ENCODE peak calls at places on chromosomes 2 and 18, in five cellular contexts. One of them, this sample, is unnamed.

GRCh38 chr18:74521068-74521725 is 13.1 kb upstream of the CNDP1 start:
- DNase-seq in AG04449: no peak
- DNase-seq in fibroblast of mammary gland: no peak
- DNase-seq in H7: no peak
- DNase-seq in T-helper 1 cell: no peak
- DNase-seq in this sample: no peak

GRCh38 chr2:198214108-198214736 is 409.8 kb downstream of the PLCL1 start:
- DNase-seq in H7: no peak
- DNase-seq in T-helper 1 cell: no peak
- DNase-seq in AG04449: no peak
- DNase-seq in fibroblast of mammary gland: peak
- DNase-seq in this sample: no peak

GRCh38 chr2:135635212-135635835 is 104.0 kb downstream of the R3HDM1 start:
- DNase-seq in fibroblast of mammary gland: no peak
- DNase-seq in AG04449: no peak
- DNase-seq in T-helper 1 cell: no peak
- DNase-seq in H7: no peak
- DNase-seq in this sample: no peak

GRCh38 chr2:220664272-220665107 is 907.6 kb downstream of the EPHA4 start:
- DNase-seq in fibroblast of mammary gland: peak
- DNase-seq in T-helper 1 cell: no peak
- DNase-seq in H7: no peak
- DNase-seq in AG04449: no peak
- DNase-seq in this sample: no peak

GRCh38 chr2:197433770-197434438 is 924 bp downstream of the SF3B1 start:
- DNase-seq in AG04449: no peak
- DNase-seq in H7: no peak
- DNase-seq in T-helper 1 cell: no peak
- DNase-seq in fibroblast of mammary gland: peak
- DNase-seq in this sample: no peak

GRCh38 chr2:169672403-169672802 is 21.8 kb downstream of the CFAP210 start:
- DNase-seq in fibroblast of mammary gland: no peak
- DNase-seq in T-helper 1 cell: no peak
- DNase-seq in AG04449: no peak
- DNase-seq in H7: no peak
- DNase-seq in this sample: no peak

GRCh38 chr2:33241581-33241980 is 234.9 kb upstream of the RASGRP3 start:
- DNase-seq in H7: no peak
- DNase-seq in T-helper 1 cell: no peak
- DNase-seq in AG04449: no peak
- DNase-seq in fibroblast of mammary gland: peak
- DNase-seq in this sample: no peak

GRCh38 chr2:165273176-165273575 is 34.0 kb downstream of the SCN2A start:
- DNase-seq in H7: no peak
- DNase-seq in AG04449: no peak
- DNase-seq in fibroblast of mammary gland: peak
- DNase-seq in T-helper 1 cell: no peak
- DNase-seq in this sample: no peak

GRCh38 chr18:51654441-51655326 is 457.2 kb upstream of the MEX3C start:
- DNase-seq in AG04449: no peak
- DNase-seq in T-helper 1 cell: no peak
- DNase-seq in H7: peak
- DNase-seq in fibroblast of mammary gland: no peak
- DNase-seq in this sample: no peak

GRCh38 chr2:241445426-241445825 is 63.0 kb downstream of the STK25 start:
- DNase-seq in T-helper 1 cell: no peak
- DNase-seq in AG04449: no peak
- DNase-seq in H7: no peak
- DNase-seq in fibroblast of mammary gland: no peak
- DNase-seq in this sample: no peak

GRCh38 chr2:1995086-1995485 is 250.8 kb upstream of the PXDN start:
- DNase-seq in T-helper 1 cell: no peak
- DNase-seq in AG04449: no peak
- DNase-seq in H7: no peak
- DNase-seq in fibroblast of mammary gland: no peak
- DNase-seq in this sample: no peak

GRCh38 chr2:7825591-7826312 is 856.1 kb upstream of the ID2 start:
- DNase-seq in T-helper 1 cell: no peak
- DNase-seq in fibroblast of mammary gland: peak
- DNase-seq in H7: no peak
- DNase-seq in AG04449: no peak
- DNase-seq in this sample: no peak

GRCh38 chr2:170464268-170464667 is 250.9 kb upstream of the SP5 start:
- DNase-seq in fibroblast of mammary gland: no peak
- DNase-seq in AG04449: no peak
- DNase-seq in T-helper 1 cell: no peak
- DNase-seq in H7: no peak
- DNase-seq in this sample: no peak

GRCh38 chr2:54531558-54531957 is 75.4 kb downstream of the SPTBN1 start:
- DNase-seq in AG04449: no peak
- DNase-seq in fibroblast of mammary gland: peak
- DNase-seq in T-helper 1 cell: no peak
- DNase-seq in H7: no peak
- DNase-seq in this sample: no peak

GRCh38 chr18:5431836-5432575 is 111.8 kb downstream of the EPB41L3 start:
- DNase-seq in AG04449: no peak
- DNase-seq in H7: no peak
- DNase-seq in T-helper 1 cell: no peak
- DNase-seq in fibroblast of mammary gland: no peak
- DNase-seq in this sample: no peak

GRCh38 chr2:173150963-173151362 is 75.3 kb downstream of the MAP3K20 start:
- DNase-seq in AG04449: no peak
- DNase-seq in T-helper 1 cell: no peak
- DNase-seq in fibroblast of mammary gland: peak
- DNase-seq in H7: no peak
- DNase-seq in this sample: no peak

GRCh38 chr2:176669398-176670174 is 400.3 kb downstream of the MTX2 start:
- DNase-seq in AG04449: no peak
- DNase-seq in T-helper 1 cell: no peak
- DNase-seq in fibroblast of mammary gland: no peak
- DNase-seq in H7: no peak
- DNase-seq in this sample: no peak

GRCh38 chr2:134072973-134073490 is 180.8 kb upstream of the MGAT5 start:
- DNase-seq in H7: no peak
- DNase-seq in T-helper 1 cell: no peak
- DNase-seq in fibroblast of mammary gland: no peak
- DNase-seq in AG04449: no peak
- DNase-seq in this sample: no peak

GRCh38 chr2:65997941-65998340 is 437.0 kb upstream of the MEIS1 start:
- DNase-seq in AG04449: no peak
- DNase-seq in fibroblast of mammary gland: no peak
- DNase-seq in H7: no peak
- DNase-seq in T-helper 1 cell: no peak
- DNase-seq in this sample: no peak

GRCh38 chr2:68925298-68925885 is 27.3 kb downstream of the GKN2 start:
- DNase-seq in AG04449: no peak
- DNase-seq in H7: peak
- DNase-seq in T-helper 1 cell: peak
- DNase-seq in fibroblast of mammary gland: peak
- DNase-seq in this sample: peak

GRCh38 chr18:53755914-53756606 is 468.4 kb downstream of the MBD2 start:
- DNase-seq in T-helper 1 cell: no peak
- DNase-seq in fibroblast of mammary gland: no peak
- DNase-seq in H7: no peak
- DNase-seq in AG04449: no peak
- DNase-seq in this sample: no peak

GRCh38 chr2:15619510-15619909 is 27.8 kb downstream of the DDX1 start:
- DNase-seq in T-helper 1 cell: no peak
- DNase-seq in AG04449: no peak
- DNase-seq in fibroblast of mammary gland: no peak
- DNase-seq in H7: no peak
- DNase-seq in this sample: no peak

GRCh38 chr18:23066504-23067039 is 68.7 kb upstream of the CABLES1 start:
- DNase-seq in fibroblast of mammary gland: no peak
- DNase-seq in T-helper 1 cell: no peak
- DNase-seq in AG04449: no peak
- DNase-seq in H7: no peak
- DNase-seq in this sample: no peak

GRCh38 chr2:150477347-150477746 is 10.1 kb downstream of the RND3 start:
- DNase-seq in H7: no peak
- DNase-seq in T-helper 1 cell: no peak
- DNase-seq in fibroblast of mammary gland: no peak
- DNase-seq in AG04449: no peak
- DNase-seq in this sample: no peak

GRCh38 chr2:40361478-40361877 is 90.4 kb downstream of the SLC8A1 start:
- DNase-seq in H7: no peak
- DNase-seq in fibroblast of mammary gland: no peak
- DNase-seq in AG04449: no peak
- DNase-seq in T-helper 1 cell: no peak
- DNase-seq in this sample: no peak

GRCh38 chr2:225328192-225328591 is 71.3 kb upstream of the NYAP2 start:
- DNase-seq in T-helper 1 cell: no peak
- DNase-seq in H7: no peak
- DNase-seq in AG04449: no peak
- DNase-seq in fibroblast of mammary gland: no peak
- DNase-seq in this sample: no peak

GRCh38 chr2:54497738-54498680 is 41.9 kb downstream of the SPTBN1 start:
- DNase-seq in H7: peak
- DNase-seq in fibroblast of mammary gland: peak
- DNase-seq in AG04449: no peak
- DNase-seq in T-helper 1 cell: no peak
- DNase-seq in this sample: no peak

GRCh38 chr18:51251625-51252024 is 54.1 kb upstream of the MEX3C start:
- DNase-seq in H7: no peak
- DNase-seq in fibroblast of mammary gland: no peak
- DNase-seq in T-helper 1 cell: no peak
- DNase-seq in AG04449: no peak
- DNase-seq in this sample: no peak

GRCh38 chr2:120531365-120531764 is 185.4 kb downstream of the INHBB start:
- DNase-seq in T-helper 1 cell: no peak
- DNase-seq in fibroblast of mammary gland: peak
- DNase-seq in AG04449: peak
- DNase-seq in H7: no peak
- DNase-seq in this sample: no peak

GRCh38 chr18:8696749-8697211 is 8.6 kb upstream of the MTCL1 start:
- DNase-seq in T-helper 1 cell: peak
- DNase-seq in H7: peak
- DNase-seq in fibroblast of mammary gland: peak
- DNase-seq in AG04449: no peak
- DNase-seq in this sample: peak

GRCh38 chr2:238970553-238971081 is 122.7 kb downstream of the TWIST2 start:
- DNase-seq in AG04449: no peak
- DNase-seq in T-helper 1 cell: peak
- DNase-seq in H7: peak
- DNase-seq in fibroblast of mammary gland: peak
- DNase-seq in this sample: peak

GRCh38 chr2:238240761-238241711 is 1.2 kb upstream of the HES6 start:
- DNase-seq in fibroblast of mammary gland: peak
- DNase-seq in AG04449: no peak
- DNase-seq in T-helper 1 cell: no peak
- DNase-seq in H7: peak
- DNase-seq in this sample: peak

GRCh38 chr2:28358668-28359201 is 33.9 kb upstream of the FOSL2 start:
- DNase-seq in AG04449: no peak
- DNase-seq in T-helper 1 cell: no peak
- DNase-seq in H7: no peak
- DNase-seq in fibroblast of mammary gland: no peak
- DNase-seq in this sample: no peak

GRCh38 chr2:181924336-181924735 is 32.8 kb downstream of the ITPRID2 start:
- DNase-seq in AG04449: no peak
- DNase-seq in fibroblast of mammary gland: no peak
- DNase-seq in H7: no peak
- DNase-seq in T-helper 1 cell: no peak
- DNase-seq in this sample: no peak

GRCh38 chr2:20443276-20443920 is 3.5 kb upstream of the RHOB start:
- DNase-seq in H7: peak
- DNase-seq in T-helper 1 cell: no peak
- DNase-seq in AG04449: no peak
- DNase-seq in fibroblast of mammary gland: peak
- DNase-seq in this sample: no peak